ENCODE peak calls at places on chromosome 22, in ten cellular contexts. Y, E, J, R, G, K, Q, S, Z and P are unnamed samples.

GRCh38 chr22:50569041-50569459 is 6.3 kb upstream of the SYCE3 start:
- DNase-seq in J (no peak), Y (no peak), G (no peak), E (no peak), Q (peak; percentile 55), S (no peak), Z (no peak), R (no peak), K (peak; percentile 46), P (no peak)

GRCh38 chr22:50730013-50730891 is 7.8 kb upstream of the ACR start:
- DNase-seq in Q (no peak), K (no peak), E (no peak), Y (no peak), G (no peak), R (no peak), Z (no peak), S (no peak), J (no peak), P (no peak)

GRCh38 chr22:50403701-50404101 is 60.6 kb downstream of the PPP6R2 start:
- DNase-seq in E (peak; percentile 37), R (no peak), S (no peak), Z (no peak), Y (peak; percentile 69), K (peak; percentile 41), Q (peak; percentile 35), J (no peak), G (no peak), P (no peak)

GRCh38 chr22:42078469-42079318 is 806 bp upstream of the SMDT1 start:
- DNase-seq in J (no peak), Y (no peak), G (no peak), K (peak; percentile 23), Z (no peak), Q (no peak), E (peak; percentile 49), S (no peak), R (no peak), P (no peak)

GRCh38 chr22:38074181-38075104 is 9.5 kb downstream of the SLC16A8 start:
- DNase-seq in Q (no peak), Z (no peak), E (peak; percentile 79), J (peak; percentile 50), G (no peak), S (peak; percentile 41), R (peak; percentile 41), Y (no peak), K (no peak), P (no peak)

GRCh38 chr22:36409911-36410756 is 22.4 kb upstream of the MYH9 start:
- DNase-seq in G (no peak), S (no peak), Z (peak; percentile 84), K (peak; percentile 98), J (peak; percentile 68), Y (peak; percentile 73), R (peak; percentile 100), Q (peak; percentile 98), E (peak; percentile 98), P (peak; percentile 64)

GRCh38 chr22:24429411-24430365 is 2.3 kb downstream of the ADORA2A start:
- DNase-seq in E (no peak), R (peak; percentile 62), K (no peak), Z (peak; percentile 65), S (peak; percentile 22), Q (no peak), J (no peak), Y (peak; percentile 69), G (no peak), P (no peak)

GRCh38 chr22:39123811-39124668 is 27.0 kb downstream of the APOBEC3H start:
- DNase-seq in K (no peak), Q (peak; percentile 5), Y (no peak), S (no peak), Z (peak; percentile 25), G (no peak), E (no peak), J (no peak), R (no peak), P (peak; percentile 12)

GRCh38 chr22:46761539-46762237 is 762 bp upstream of the TBC1D22A start:
- DNase-seq in S (peak; percentile 9), Y (no peak), J (no peak), Z (no peak), Q (no peak), R (no peak), K (no peak), G (no peak), E (no peak), P (no peak)

GRCh38 chr22:17107547-17107810 is 13.7 kb downstream of the TMEM121B start:
- DNase-seq in E (no peak), Q (no peak), Y (no peak), R (no peak), S (no peak), G (no peak), K (no peak), Z (no peak), J (no peak), P (no peak)

GRCh38 chr22:24407884-24408283 is 19.5 kb upstream of the ADORA2A start:
- DNase-seq in Z (no peak), K (no peak), J (no peak), Y (no peak), E (no peak), R (peak; percentile 36), Q (no peak), G (no peak), S (no peak), P (no peak)

GRCh38 chr22:37190262-37190780 is 2.3 kb upstream of the C1QTNF6 start:
- DNase-seq in Y (no peak), Z (no peak), E (no peak), S (no peak), K (no peak), R (no peak), Q (no peak), G (no peak), J (no peak), P (no peak)

GRCh38 chr22:24270556-24271405 is at the start of gene SPECC1L:
- DNase-seq in J (peak; percentile 96), K (peak; percentile 94), Y (peak; percentile 95), Q (peak; percentile 97), R (peak; percentile 96), Z (peak; percentile 94), S (peak; percentile 91), E (peak; percentile 93), G (peak; percentile 71), P (peak; percentile 94)

GRCh38 chr22:24587948-24588347 is 4.9 kb downstream of the LRRC75B start:
- DNase-seq in Y (no peak), J (no peak), G (no peak), R (no peak), Z (no peak), K (no peak), S (no peak), Q (no peak), E (no peak), P (no peak)

GRCh38 chr22:49133541-49133940 is 694.1 kb downstream of the BRD1 start:
- DNase-seq in R (no peak), Q (no peak), K (no peak), G (no peak), Y (no peak), J (no peak), S (no peak), Z (no peak), E (no peak), P (no peak)

GRCh38 chr22:46970411-46971123 is 208.1 kb downstream of the TBC1D22A start:
- DNase-seq in Z (no peak), J (no peak), Q (no peak), S (no peak), K (no peak), Y (no peak), G (no peak), E (no peak), R (no peak), P (no peak)

GRCh38 chr22:36466258-36466657 is 15.2 kb downstream of the TXN2 start:
- DNase-seq in Z (no peak), G (no peak), E (no peak), S (no peak), J (no peak), R (no peak), Y (no peak), K (no peak), Q (no peak), P (no peak)

GRCh38 chr22:45285431-45286058 is 796 bp downstream of the UPK3A start:
- DNase-seq in Z (no peak), K (no peak), S (no peak), G (no peak), R (no peak), Y (no peak), Q (peak; percentile 48), E (no peak), J (no peak), P (no peak)
- TF ChIP-seq CTCF in Z (no peak), K (no peak), S (no peak), G (no peak), R (no peak), Y (peak; percentile 19), Q (no peak), E (no peak), J (no peak), P (no peak)

GRCh38 chr22:40346178-40347064 is at the start of gene ADSL:
- DNase-seq in K (peak; percentile 85), Y (peak; percentile 90), Q (peak; percentile 94), S (peak; percentile 79), Z (peak; percentile 92), R (peak; percentile 88), G (peak; percentile 82), E (peak; percentile 94), J (peak; percentile 89), P (peak; percentile 88)
- TF ChIP-seq CTCF in K (peak; percentile 16), Y (peak; percentile 41), Q (no peak), S (peak; percentile 19), Z (no peak), R (no peak), G (no peak), E (no peak), J (no peak), P (no peak)

GRCh38 chr22:26460202-26460601 is 23.4 kb downstream of the HPS4 start:
- DNase-seq in Z (no peak), Q (no peak), G (no peak), Y (no peak), J (no peak), S (no peak), R (peak; percentile 87), K (no peak), E (no peak), P (no peak)
- TF ChIP-seq CTCF in Z (no peak), Q (no peak), G (no peak), Y (no peak), J (no peak), S (no peak), R (no peak), K (no peak), E (no peak), P (no peak)

GRCh38 chr22:23157560-23158515 is 12.6 kb downstream of the RAB36 start:
- DNase-seq in R (no peak), S (no peak), G (no peak), Y (no peak), J (no peak), Q (no peak), K (no peak), Z (no peak), E (no peak), P (no peak)

GRCh38 chr22:23155831-23156230 is 10.6 kb downstream of the RAB36 start:
- DNase-seq in R (no peak), Z (no peak), S (no peak), K (no peak), Q (no peak), Y (no peak), E (no peak), J (no peak), G (no peak), P (no peak)

GRCh38 chr22:23154461-23154860 is 9.2 kb downstream of the RAB36 start:
- DNase-seq in Z (no peak), R (no peak), G (no peak), Y (no peak), Q (no peak), S (no peak), J (no peak), K (no peak), E (no peak), P (no peak)

GRCh38 chr22:23155143-23155542 is 9.9 kb downstream of the RAB36 start:
- DNase-seq in Y (no peak), G (no peak), S (no peak), K (no peak), Q (no peak), E (no peak), Z (no peak), J (no peak), R (no peak), P (no peak)

GRCh38 chr22:23156286-23156685 is 11.0 kb downstream of the RAB36 start:
- DNase-seq in G (no peak), S (no peak), Z (no peak), K (no peak), Q (no peak), Y (no peak), J (no peak), R (no peak), E (no peak), P (no peak)
- TF ChIP-seq CTCF in G (no peak), S (no peak), Z (no peak), K (no peak), Q (no peak), Y (no peak), J (no peak), R (no peak), E (no peak), P (no peak)